ENCODE peak calls at places on chromosomes 2 and 18, in five cellular contexts. One of them, this sample, is unnamed.

GRCh38 chr18:36412778-36413177 is 115.3 kb downstream of the FHOD3 start:
- DNase-seq in H9: peak
- DNase-seq in H1: no peak
- DNase-seq in neuronal stem cell: no peak
- DNase-seq in mesenchymal stem cell: no peak
- DNase-seq in this sample: peak

GRCh38 chr18:48304906-48305693 is 104.1 kb downstream of the ZBTB7C start:
- DNase-seq in H9: no peak
- DNase-seq in H1: no peak
- DNase-seq in neuronal stem cell: no peak
- DNase-seq in mesenchymal stem cell: no peak
- DNase-seq in this sample: no peak

GRCh38 chr18:59502222-59502898 is 143.3 kb upstream of the LMAN1 start:
- DNase-seq in H9: no peak
- DNase-seq in H1: no peak
- DNase-seq in neuronal stem cell: no peak
- DNase-seq in mesenchymal stem cell: peak
- DNase-seq in this sample: no peak

GRCh38 chr2:27202829-27203228 is 9.0 kb upstream of the ATRAID start:
- DNase-seq in H9: no peak
- DNase-seq in H1: no peak
- DNase-seq in neuronal stem cell: no peak
- DNase-seq in mesenchymal stem cell: no peak
- DNase-seq in this sample: no peak

GRCh38 chr2:165584126-165584525 is 114.6 kb downstream of the CSRNP3 start:
- DNase-seq in H9: no peak
- DNase-seq in H1: no peak
- DNase-seq in neuronal stem cell: no peak
- DNase-seq in mesenchymal stem cell: no peak
- DNase-seq in this sample: peak

GRCh38 chr2:9071032-9071431 is 67.5 kb upstream of the MBOAT2 start:
- DNase-seq in H9: no peak
- DNase-seq in H1: no peak
- DNase-seq in neuronal stem cell: no peak
- DNase-seq in mesenchymal stem cell: peak
- DNase-seq in this sample: peak

GRCh38 chr18:28723506-28723905 is 546.6 kb upstream of the CDH2 start:
- DNase-seq in H9: no peak
- DNase-seq in H1: no peak
- DNase-seq in neuronal stem cell: no peak
- DNase-seq in mesenchymal stem cell: no peak
- DNase-seq in this sample: no peak

GRCh38 chr2:111072220-111072871 is 48.4 kb upstream of the BCL2L11 start:
- DNase-seq in H9: no peak
- DNase-seq in H1: no peak
- DNase-seq in neuronal stem cell: no peak
- DNase-seq in mesenchymal stem cell: peak
- DNase-seq in this sample: no peak

GRCh38 chr2:231567159-231567558 is 25.5 kb upstream of the TEX44 start:
- DNase-seq in H9: no peak
- DNase-seq in H1: no peak
- DNase-seq in neuronal stem cell: no peak
- DNase-seq in mesenchymal stem cell: no peak
- DNase-seq in this sample: no peak

GRCh38 chr2:187408926-187409325 is 39.1 kb downstream of the CALCRL start:
- DNase-seq in H9: no peak
- DNase-seq in H1: no peak
- DNase-seq in neuronal stem cell: no peak
- DNase-seq in mesenchymal stem cell: no peak
- DNase-seq in this sample: no peak

DNA sequence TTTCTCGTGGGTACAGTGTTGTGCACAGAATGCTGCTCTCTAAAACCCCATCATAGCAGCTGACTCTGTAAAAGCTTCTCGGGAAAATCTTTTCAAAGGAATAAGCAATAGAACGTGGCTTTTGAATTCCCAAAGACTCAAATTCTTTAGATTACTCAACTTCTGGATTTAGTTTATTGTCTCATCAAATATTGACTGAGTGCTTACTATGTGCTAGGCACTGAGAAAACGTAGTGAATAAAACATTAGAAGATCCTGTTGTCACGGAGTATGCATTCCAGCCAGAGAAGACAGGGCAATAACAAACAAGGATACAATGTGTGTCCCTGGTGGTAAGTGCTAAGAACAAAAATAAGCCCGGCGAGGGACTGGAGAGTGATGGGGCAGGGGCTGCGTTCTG is 178.2 kb upstream of the SIX3 start:
- DNase-seq in H9: no peak
- DNase-seq in H1: no peak
- DNase-seq in neuronal stem cell: no peak
- DNase-seq in mesenchymal stem cell: no peak
- DNase-seq in this sample: no peak
- H2AFZ ChIP-seq in H9: no peak
- H2AFZ ChIP-seq in H1: no peak
- H2AFZ ChIP-seq in neuronal stem cell: no peak
- H2AFZ ChIP-seq in mesenchymal stem cell: no peak
- H2AFZ ChIP-seq in this sample: no peak

GRCh38 chr2:197196737-197197136 is 113.8 kb downstream of the ANKRD44 start:
- DNase-seq in H9: no peak
- DNase-seq in H1: no peak
- DNase-seq in neuronal stem cell: no peak
- DNase-seq in mesenchymal stem cell: no peak
- DNase-seq in this sample: no peak
- H2BK12ac ChIP-seq in H9: no peak
- H2BK12ac ChIP-seq in H1: no peak
- H2BK12ac ChIP-seq in neuronal stem cell: no peak
- H2BK12ac ChIP-seq in mesenchymal stem cell: no peak
- H2BK12ac ChIP-seq in this sample: no peak

DNA sequence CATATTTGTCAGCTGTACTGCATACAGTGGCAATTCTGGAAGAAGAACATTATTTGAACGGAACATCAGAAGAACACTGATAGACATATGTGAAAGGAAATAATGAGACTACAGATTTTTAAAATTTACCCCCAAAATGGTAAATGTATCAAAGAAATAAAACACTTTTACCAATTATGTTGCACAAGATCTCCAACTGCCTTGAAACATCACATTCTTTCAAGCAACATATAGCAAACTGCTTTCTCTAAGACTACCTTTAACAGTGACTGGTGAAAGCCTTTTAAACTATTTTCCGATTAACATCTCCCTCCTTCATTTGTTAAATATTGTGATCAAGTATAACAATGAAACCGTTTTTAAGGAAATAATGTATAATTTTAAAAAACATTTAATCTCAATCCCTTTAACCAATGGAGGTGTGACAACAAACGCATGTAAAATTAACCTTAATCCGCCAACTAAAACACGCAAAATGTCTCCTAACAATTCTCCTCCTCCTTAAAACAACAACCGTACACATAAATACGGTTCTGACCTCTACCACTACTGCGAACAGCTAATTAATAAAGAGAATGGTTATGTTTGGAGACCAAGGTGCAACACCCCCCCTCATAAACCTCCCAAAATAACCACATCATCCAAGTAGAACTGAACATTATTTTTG is 2.4 kb downstream of the FBXO11 start:
- DNase-seq in H9: no peak
- DNase-seq in H1: no peak
- DNase-seq in neuronal stem cell: no peak
- DNase-seq in mesenchymal stem cell: peak
- DNase-seq in this sample: no peak
- H2AFZ ChIP-seq in H9: no peak
- H2AFZ ChIP-seq in H1: no peak
- H2AFZ ChIP-seq in neuronal stem cell: peak
- H2AFZ ChIP-seq in mesenchymal stem cell: no peak
- H2AFZ ChIP-seq in this sample: no peak

GRCh38 chr2:149926149-149926548 is 338.6 kb upstream of the MMADHC start:
- DNase-seq in H9: no peak
- DNase-seq in H1: no peak
- DNase-seq in neuronal stem cell: no peak
- DNase-seq in mesenchymal stem cell: no peak
- DNase-seq in this sample: no peak

GRCh38 chr2:149928026-149928425 is 340.5 kb upstream of the MMADHC start:
- DNase-seq in H9: no peak
- DNase-seq in H1: no peak
- DNase-seq in neuronal stem cell: no peak
- DNase-seq in mesenchymal stem cell: no peak
- DNase-seq in this sample: no peak

DNA sequence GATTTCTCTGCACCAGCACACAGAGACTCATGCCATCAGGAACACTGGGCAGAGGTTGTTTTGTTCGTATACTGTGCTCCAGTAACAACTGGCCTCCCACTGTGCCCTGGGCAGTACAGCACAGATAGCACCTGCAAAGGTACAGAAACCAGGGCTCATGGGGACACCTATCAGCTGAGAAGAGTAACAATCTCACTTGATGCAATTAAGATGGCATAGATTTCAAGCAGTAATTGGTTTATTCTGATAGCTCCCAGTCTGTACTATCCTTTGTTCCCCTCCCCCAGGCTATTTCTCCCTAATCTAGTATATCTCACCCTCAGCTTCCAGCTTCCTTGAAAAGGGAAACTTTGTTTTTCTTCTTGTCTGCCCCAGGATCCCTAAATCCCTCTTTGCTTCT is 343.9 kb upstream of the MMADHC start:
- DNase-seq in H9: no peak
- DNase-seq in H1: no peak
- DNase-seq in neuronal stem cell: no peak
- DNase-seq in mesenchymal stem cell: no peak
- DNase-seq in this sample: no peak
- H2BK12ac ChIP-seq in H9: no peak
- H2BK12ac ChIP-seq in H1: no peak
- H2BK12ac ChIP-seq in neuronal stem cell: no peak
- H2BK12ac ChIP-seq in mesenchymal stem cell: no peak
- H2BK12ac ChIP-seq in this sample: no peak

DNA sequence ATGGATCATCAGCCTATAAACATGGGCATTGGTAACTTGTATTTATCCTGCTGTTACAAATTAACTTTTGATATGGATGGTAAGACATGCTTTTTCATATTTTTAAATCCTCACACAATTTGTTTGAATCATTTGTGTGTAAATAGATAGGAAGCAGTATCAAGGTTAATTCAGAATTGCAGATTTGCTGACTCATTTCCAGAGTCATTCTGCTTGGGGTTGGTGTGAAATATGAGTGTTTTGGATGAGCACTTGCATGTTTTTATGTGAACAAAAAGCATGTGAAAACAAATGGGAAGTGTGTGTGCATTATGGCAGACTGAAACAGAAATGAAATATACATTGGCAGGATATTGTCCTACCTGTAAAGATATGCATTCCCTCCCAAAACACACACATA is 11.8 kb downstream of the CCDC85A start:
- DNase-seq in H9: no peak
- DNase-seq in H1: no peak
- DNase-seq in neuronal stem cell: no peak
- DNase-seq in mesenchymal stem cell: no peak
- DNase-seq in this sample: no peak
- H2AFZ ChIP-seq in H9: no peak
- H2AFZ ChIP-seq in H1: no peak
- H2AFZ ChIP-seq in neuronal stem cell: no peak
- H2AFZ ChIP-seq in mesenchymal stem cell: no peak
- H2AFZ ChIP-seq in this sample: no peak

DNA sequence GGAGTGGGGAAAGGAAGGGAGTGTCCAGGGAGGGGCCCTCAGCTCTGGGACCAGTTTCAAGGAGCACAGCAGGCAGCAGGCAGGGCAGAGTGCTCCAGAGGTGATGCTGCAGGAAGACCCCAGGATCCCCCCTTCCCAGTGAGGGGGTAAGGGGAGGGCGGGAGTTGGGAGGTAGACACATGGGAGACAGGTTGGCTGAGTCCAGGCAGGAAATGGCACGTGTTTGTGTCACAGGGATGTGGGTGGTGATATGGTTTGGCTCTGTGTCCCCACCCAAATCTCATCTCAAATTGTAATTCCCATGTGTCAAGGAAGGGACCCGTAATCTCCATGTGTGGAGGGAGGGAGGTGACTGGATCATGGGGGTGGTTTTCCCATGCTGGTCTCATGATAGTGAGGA is 25.2 kb upstream of the OTOS start:
- DNase-seq in H9: no peak
- DNase-seq in H1: no peak
- DNase-seq in neuronal stem cell: no peak
- DNase-seq in mesenchymal stem cell: no peak
- DNase-seq in this sample: no peak
- H2BK12ac ChIP-seq in H9: no peak
- H2BK12ac ChIP-seq in H1: no peak
- H2BK12ac ChIP-seq in neuronal stem cell: no peak
- H2BK12ac ChIP-seq in mesenchymal stem cell: no peak
- H2BK12ac ChIP-seq in this sample: no peak

GRCh38 chr2:124264496-124265160 is 239.5 kb downstream of the CNTNAP5 start:
- DNase-seq in H9: no peak
- DNase-seq in H1: no peak
- DNase-seq in neuronal stem cell: no peak
- DNase-seq in mesenchymal stem cell: no peak
- DNase-seq in this sample: no peak

GRCh38 chr2:124265641-124266040 is 240.6 kb downstream of the CNTNAP5 start:
- DNase-seq in H9: no peak
- DNase-seq in H1: no peak
- DNase-seq in neuronal stem cell: no peak
- DNase-seq in mesenchymal stem cell: no peak
- DNase-seq in this sample: no peak

GRCh38 chr2:124272442-124272841 is 247.4 kb downstream of the CNTNAP5 start:
- DNase-seq in H9: no peak
- DNase-seq in H1: no peak
- DNase-seq in neuronal stem cell: no peak
- DNase-seq in mesenchymal stem cell: no peak
- DNase-seq in this sample: no peak

GRCh38 chr2:124269348-124269747 is 244.3 kb downstream of the CNTNAP5 start:
- DNase-seq in H9: no peak
- DNase-seq in H1: no peak
- DNase-seq in neuronal stem cell: no peak
- DNase-seq in mesenchymal stem cell: no peak
- DNase-seq in this sample: no peak

DNA sequence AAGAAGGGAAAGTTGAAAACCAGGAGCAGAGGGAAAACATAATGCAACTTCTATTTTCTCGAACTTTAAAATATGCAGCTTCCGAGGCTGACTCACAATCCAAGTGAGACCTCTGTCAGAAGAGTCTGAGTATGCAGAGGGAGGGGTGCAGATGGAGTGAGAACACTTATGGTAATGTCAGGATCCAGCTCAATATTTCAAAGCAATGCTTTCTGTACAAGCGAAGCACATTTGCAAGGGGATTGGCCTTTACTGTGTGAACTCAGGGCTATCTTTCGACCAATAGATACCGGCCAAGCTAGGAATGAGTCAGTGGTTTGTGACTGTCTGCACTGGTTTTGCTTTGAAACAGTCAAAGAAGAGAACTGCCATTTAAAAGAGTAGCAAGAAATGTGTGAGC is 242.7 kb downstream of the CNTNAP5 start:
- DNase-seq in H9: no peak
- DNase-seq in H1: no peak
- DNase-seq in neuronal stem cell: no peak
- DNase-seq in mesenchymal stem cell: peak
- DNase-seq in this sample: no peak
- H2AFZ ChIP-seq in H9: no peak
- H2AFZ ChIP-seq in H1: peak
- H2AFZ ChIP-seq in neuronal stem cell: no peak
- H2AFZ ChIP-seq in mesenchymal stem cell: no peak
- H2AFZ ChIP-seq in this sample: no peak

DNA sequence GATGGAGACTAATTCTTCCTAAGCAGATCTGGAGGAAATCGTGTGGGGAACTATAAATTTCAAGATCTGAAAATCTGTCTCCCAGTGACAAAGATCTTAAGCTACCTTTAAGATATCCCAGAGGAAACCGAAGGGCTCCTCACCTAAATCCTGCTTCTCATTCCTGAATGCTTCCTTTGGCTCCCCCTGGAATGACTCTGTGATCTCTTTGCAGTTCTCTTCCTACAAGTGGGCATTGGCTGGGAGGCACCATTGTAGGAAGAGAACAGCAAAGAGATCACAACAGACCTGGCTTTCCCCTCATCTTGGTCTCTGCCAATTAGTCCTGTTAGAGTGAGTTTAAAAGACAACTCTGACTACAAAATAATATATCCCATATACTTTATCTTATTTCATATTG is 70.0 kb upstream of the KCNH7 start:
- DNase-seq in H9: peak
- DNase-seq in H1: no peak
- DNase-seq in neuronal stem cell: no peak
- DNase-seq in mesenchymal stem cell: no peak
- DNase-seq in this sample: no peak
- H2BK12ac ChIP-seq in H9: no peak
- H2BK12ac ChIP-seq in H1: no peak
- H2BK12ac ChIP-seq in neuronal stem cell: no peak
- H2BK12ac ChIP-seq in mesenchymal stem cell: no peak
- H2BK12ac ChIP-seq in this sample: no peak

This sample was measured in trophoblast cell.